ENCODE peak calls at places on chromosomes 11 and 22, in nine cellular contexts. N is A172, B is HepG2, F is posterior cingulate gyrus, K is AG04450, V is dorsolateral prefrontal cortex, O is AG09309, G is GM04504, D is upper lobe of left lung. R is an unnamed sample.

GRCh38 chr11:67614730-67615454 is 8.2 kb downstream of the NDUFV1 start:
- DNase-seq in G (no peak), V (peak; percentile 40), F (no peak), O (no peak), B (no peak), N (no peak), D (peak; percentile 57), K (no peak), R (no peak)

GRCh38 chr22:44362249-44363040 is 49.7 kb upstream of the SHISAL1 start:
- DNase-seq in V (no peak), O (no peak), N (no peak), B (no peak), K (no peak), G (no peak), F (no peak), D (no peak), R (no peak)

GRCh38 chr11:100730266-100730665 is 43.2 kb downstream of the ARHGAP42 start:
- DNase-seq in N (no peak), B (no peak), O (peak; percentile 94), K (no peak), V (no peak), D (no peak), F (no peak), G (peak; percentile 53), R (no peak)

GRCh38 chr11:36478700-36479329 is 31.3 kb downstream of the TRAF6 start:
- DNase-seq in N (peak; percentile 66), G (no peak), V (no peak), O (peak; percentile 17), D (no peak), B (peak; percentile 39), F (peak; percentile 48), K (no peak), R (no peak)

GRCh38 chr11:60165946-60166345 is 16.9 kb downstream of the MS4A6A start:
- DNase-seq in N (no peak), V (no peak), B (no peak), G (no peak), F (no peak), D (no peak), O (no peak), K (no peak), R (no peak)

GRCh38 chr11:119307219-119307618 is 9.7 kb downstream of the MCAM start:
- DNase-seq in V (no peak), O (no peak), D (no peak), K (no peak), N (no peak), F (no peak), G (no peak), B (no peak), R (no peak)

GRCh38 chr11:3920148-3920852 is 64.8 kb downstream of the STIM1 start:
- DNase-seq in D (no peak), K (no peak), G (peak; percentile 62), F (no peak), V (no peak), B (no peak), O (peak; percentile 69), N (peak; percentile 78), R (no peak)

GRCh38 chr22:37521236-37521739 is 2.1 kb upstream of the CARD10 start:
- DNase-seq in N (no peak), K (no peak), V (no peak), O (no peak), F (no peak), D (no peak), B (peak; percentile 79), G (no peak), R (no peak)

GRCh38 chr22:37994049-37994448 is 9.7 kb upstream of the SOX10 start:
- DNase-seq in V (no peak), D (no peak), F (no peak), K (no peak), O (no peak), G (no peak), N (no peak), B (no peak), R (no peak)

GRCh38 chr11:32658639-32659406 is 75.2 kb downstream of the EIF3M start:
- DNase-seq in F (no peak), D (no peak), G (no peak), B (no peak), O (no peak), V (no peak), N (peak; percentile 39), K (no peak), R (no peak)

GRCh38 chr11:30312243-30312642 is 10.7 kb upstream of the ARL14EP start:
- DNase-seq in V (no peak), D (no peak), K (no peak), O (no peak), F (no peak), N (no peak), B (no peak), G (no peak), R (no peak)

GRCh38 chr11:69773626-69774353 is 1.4 kb downstream of the FGF4 start:
- DNase-seq in V (no peak), D (peak; percentile 74), O (no peak), G (no peak), F (no peak), K (no peak), N (no peak), B (no peak), R (no peak)

GRCh38 chr11:68118753-68119448 is 2.3 kb downstream of the CHKA start:
- DNase-seq in B (no peak), V (no peak), F (no peak), K (no peak), D (no peak), N (no peak), O (no peak), G (no peak), R (no peak)

GRCh38 chr11:2473361-2474058 is 28.7 kb downstream of the KCNQ1 start:
- DNase-seq in G (no peak), K (no peak), D (peak; percentile 75), O (no peak), B (no peak), V (no peak), N (no peak), F (no peak), R (no peak)

GRCh38 chr11:42576318-42576717 is 735.5 kb upstream of the API5 start:
- DNase-seq in O (no peak), B (no peak), N (no peak), F (no peak), V (no peak), D (no peak), G (no peak), K (no peak), R (no peak)

GRCh38 chr22:44752285-44753188 is at the start of gene ARHGAP8:
- DNase-seq in F (no peak), N (no peak), D (peak; percentile 91), G (no peak), K (no peak), V (no peak), O (no peak), B (no peak), R (no peak)

GRCh38 chr11:76803811-76804600 is 20.9 kb downstream of the TSKU start:
- DNase-seq in F (no peak), D (no peak), O (no peak), G (no peak), B (no peak), N (no peak), V (no peak), K (no peak), R (no peak)

GRCh38 chr11:45087301-45087700 is 59.1 kb upstream of the PRDM11 start:
- DNase-seq in B (no peak), N (no peak), F (no peak), V (no peak), D (no peak), G (no peak), O (no peak), K (no peak), R (no peak)

GRCh38 chr11:34928960-34929680 is 12.7 kb downstream of the PDHX start:
- DNase-seq in D (no peak), V (no peak), B (no peak), N (no peak), O (no peak), F (no peak), G (no peak), K (no peak), R (no peak)

GRCh38 chr22:35039625-35040024 is 26.3 kb upstream of the ISX start:
- DNase-seq in K (no peak), D (no peak), F (no peak), N (no peak), O (no peak), B (no peak), G (no peak), V (no peak), R (no peak)

GRCh38 chr11:35389897-35390462 is 29.4 kb downstream of the SLC1A2 start:
- DNase-seq in D (no peak), F (no peak), V (no peak), N (no peak), O (no peak), B (no peak), K (no peak), G (no peak), R (no peak)

GRCh38 chr22:29343313-29343805 is 27.9 kb upstream of the RASL10A start:
- DNase-seq in O (peak; percentile 25), V (peak; percentile 77), B (no peak), D (peak; percentile 82), G (peak; percentile 61), N (peak; percentile 59), F (peak; percentile 70), K (no peak), R (no peak)

GRCh38 chr11:2208691-2209369 is 37.2 kb upstream of the TH start:
- DNase-seq in D (peak; percentile 74), N (no peak), O (no peak), F (no peak), K (no peak), V (peak; percentile 43), G (no peak), B (peak; percentile 12), R (no peak)

GRCh38 chr22:25966448-25966913 is 202.8 kb upstream of the SEZ6L start:
- DNase-seq in K (no peak), V (no peak), D (no peak), G (no peak), B (no peak), F (no peak), O (no peak), N (no peak), R (no peak)

GRCh38 chr11:35185696-35186095 is 46.7 kb downstream of the CD44 start:
- DNase-seq in N (no peak), F (no peak), V (no peak), D (no peak), K (no peak), B (no peak), O (peak; percentile 41), G (no peak), R (no peak)

GRCh38 chr11:85088286-85088685 is 538.9 kb downstream of the DLG2 start:
- DNase-seq in V (no peak), O (no peak), G (no peak), K (peak; percentile 27), N (no peak), B (no peak), F (no peak), D (no peak), R (no peak)

GRCh38 chr11:19918302-19919049 is 205.8 kb downstream of the NAV2 start:
- DNase-seq in B (no peak), D (no peak), N (no peak), F (no peak), O (peak; percentile 24), K (no peak), G (no peak), V (no peak), R (no peak)

GRCh38 chr11:114135737-114136151 is 76.2 kb downstream of the ZBTB16 start:
- DNase-seq in O (peak; percentile 14), D (no peak), K (no peak), N (no peak), V (no peak), B (no peak), G (no peak), F (no peak), R (no peak)

GRCh38 chr11:14386081-14386480 is 27.1 kb upstream of the RRAS2 start:
- DNase-seq in K (no peak), N (no peak), D (no peak), F (no peak), G (no peak), V (no peak), O (no peak), B (no peak), R (no peak)

GRCh38 chr11:23232652-23233051 is 372.4 kb upstream of the CCDC179 start:
- DNase-seq in K (no peak), B (no peak), F (no peak), D (no peak), G (no peak), V (no peak), O (no peak), N (no peak), R (no peak)

GRCh38 chr11:8766043-8766992 is 83.7 kb downstream of the RPL27A start:
- DNase-seq in D (no peak), K (no peak), B (no peak), N (peak; percentile 69), F (no peak), G (no peak), V (no peak), O (no peak), R (no peak)